ENCODE peak calls at places on chromosomes 2 and 18, in six cellular contexts. One of them, this sample, is unnamed. For H3K4me1, the result is how much of the 10 kb centered on the place peaks cover.

GRCh38 chr2:128449226-128450061 is 130.8 kb upstream of the HS6ST1 start:
- DNase-seq in keratinocyte: no peak
- DNase-seq in IMR-90: no peak
- DNase-seq in heart right ventricle: no peak
- DNase-seq in aorta: peak
- DNase-seq in stomach: peak
- DNase-seq in this sample: no peak

GRCh38 chr18:79615091-79615490 is 64.5 kb upstream of the CTDP1 start:
- DNase-seq in keratinocyte: no peak
- DNase-seq in IMR-90: no peak
- DNase-seq in heart right ventricle: no peak
- DNase-seq in aorta: peak
- DNase-seq in stomach: no peak
- DNase-seq in this sample: no peak

GRCh38 chr2:241933175-241933911 is 63.8 kb downstream of the RTP5 start:
- DNase-seq in keratinocyte: no peak
- DNase-seq in IMR-90: no peak
- DNase-seq in heart right ventricle: no peak
- DNase-seq in aorta: no peak
- DNase-seq in stomach: peak
- DNase-seq in this sample: no peak

GRCh38 chr2:134189009-134189717 is 64.7 kb upstream of the MGAT5 start:
- DNase-seq in keratinocyte: no peak
- DNase-seq in IMR-90: peak
- DNase-seq in heart right ventricle: no peak
- DNase-seq in aorta: no peak
- DNase-seq in stomach: peak
- DNase-seq in this sample: no peak

GRCh38 chr18:49639643-49640361 is 77.9 kb downstream of the LIPG start:
- DNase-seq in keratinocyte: no peak
- DNase-seq in IMR-90: no peak
- DNase-seq in heart right ventricle: peak
- DNase-seq in aorta: no peak
- DNase-seq in stomach: no peak
- DNase-seq in this sample: no peak

GRCh38 chr18:49548266-49548665 is 13.6 kb upstream of the LIPG start:
- DNase-seq in keratinocyte: no peak
- DNase-seq in IMR-90: peak
- DNase-seq in heart right ventricle: no peak
- DNase-seq in aorta: no peak
- DNase-seq in stomach: no peak
- DNase-seq in this sample: no peak

GRCh38 chr18:36830141-36830495 is 1.2 kb downstream of the KIAA1328 start:
- DNase-seq in keratinocyte: no peak
- DNase-seq in IMR-90: no peak
- DNase-seq in heart right ventricle: no peak
- DNase-seq in aorta: no peak
- DNase-seq in stomach: no peak
- DNase-seq in this sample: no peak

GRCh38 chr2:147479363-147479762 is 365.5 kb upstream of the ACVR2A start:
- DNase-seq in keratinocyte: no peak
- DNase-seq in IMR-90: no peak
- DNase-seq in heart right ventricle: no peak
- DNase-seq in aorta: no peak
- DNase-seq in stomach: no peak
- DNase-seq in this sample: no peak

GRCh38 chr2:165718811-165719210 is 75.2 kb downstream of the GALNT3 start:
- DNase-seq in keratinocyte: no peak
- DNase-seq in IMR-90: no peak
- DNase-seq in heart right ventricle: no peak
- DNase-seq in aorta: no peak
- DNase-seq in stomach: no peak
- DNase-seq in this sample: no peak

GRCh38 chr2:37648316-37649011 is 23.0 kb downstream of the CDC42EP3 start:
- DNase-seq in keratinocyte: no peak
- DNase-seq in IMR-90: no peak
- DNase-seq in heart right ventricle: peak
- DNase-seq in aorta: peak
- DNase-seq in stomach: peak
- DNase-seq in this sample: peak

GRCh38 chr2:240564571-240565266 is 3.6 kb upstream of the RNPEPL1 start:
- DNase-seq in keratinocyte: no peak
- DNase-seq in IMR-90: peak
- DNase-seq in heart right ventricle: no peak
- DNase-seq in aorta: no peak
- DNase-seq in stomach: no peak
- DNase-seq in this sample: peak

GRCh38 chr2:30705056-30705455 is 102.2 kb downstream of the CAPN13 start:
- DNase-seq in keratinocyte: no peak
- DNase-seq in IMR-90: no peak
- DNase-seq in heart right ventricle: no peak
- DNase-seq in aorta: no peak
- DNase-seq in stomach: no peak
- DNase-seq in this sample: no peak

GRCh38 chr2:53969285-53970094 is 1.3 kb downstream of the PSME4 start:
- DNase-seq in keratinocyte: no peak
- DNase-seq in IMR-90: peak
- DNase-seq in heart right ventricle: no peak
- DNase-seq in aorta: no peak
- DNase-seq in stomach: no peak
- DNase-seq in this sample: no peak

GRCh38 chr2:52097076-52097475 is 1065.1 kb upstream of the NRXN1 start:
- DNase-seq in keratinocyte: no peak
- DNase-seq in IMR-90: no peak
- DNase-seq in heart right ventricle: no peak
- DNase-seq in aorta: no peak
- DNase-seq in stomach: no peak
- DNase-seq in this sample: no peak

GRCh38 chr2:141468746-141469145 is 662.1 kb downstream of the LRP1B start:
- DNase-seq in keratinocyte: no peak
- DNase-seq in IMR-90: no peak
- DNase-seq in heart right ventricle: no peak
- DNase-seq in aorta: no peak
- DNase-seq in stomach: no peak
- DNase-seq in this sample: no peak

GRCh38 chr2:202035089-202035940 is 1.7 kb downstream of the FZD7 start:
- DNase-seq in keratinocyte: no peak
- DNase-seq in IMR-90: peak
- DNase-seq in heart right ventricle: peak
- DNase-seq in aorta: peak
- DNase-seq in stomach: peak
- DNase-seq in this sample: peak

GRCh38 chr2:157426477-157426994 is 17.4 kb downstream of the CYTIP start:
- DNase-seq in keratinocyte: no peak
- DNase-seq in IMR-90: no peak
- DNase-seq in heart right ventricle: no peak
- DNase-seq in aorta: no peak
- DNase-seq in stomach: no peak
- DNase-seq in this sample: no peak

GRCh38 chr2:233448220-233448559 is 93.9 kb downstream of the DGKD start:
- DNase-seq in keratinocyte: no peak
- DNase-seq in IMR-90: no peak
- DNase-seq in heart right ventricle: no peak
- DNase-seq in aorta: peak
- DNase-seq in stomach: no peak
- DNase-seq in this sample: no peak

GRCh38 chr2:162115076-162115475 is 37.0 kb downstream of the GCG start:
- DNase-seq in keratinocyte: no peak
- DNase-seq in IMR-90: no peak
- DNase-seq in heart right ventricle: no peak
- DNase-seq in aorta: no peak
- DNase-seq in stomach: no peak
- DNase-seq in this sample: no peak

GRCh38 chr2:162114291-162114690 is 37.8 kb downstream of the GCG start:
- DNase-seq in keratinocyte: no peak
- DNase-seq in IMR-90: no peak
- DNase-seq in heart right ventricle: no peak
- DNase-seq in aorta: no peak
- DNase-seq in stomach: no peak
- DNase-seq in this sample: no peak

GRCh38 chr2:162113771-162114168 is 38.3 kb downstream of the GCG start:
- DNase-seq in keratinocyte: no peak
- DNase-seq in IMR-90: peak
- DNase-seq in heart right ventricle: no peak
- DNase-seq in aorta: no peak
- DNase-seq in stomach: no peak
- DNase-seq in this sample: peak

GRCh38 chr2:162111958-162112850 is 38.2 kb upstream of the DPP4 start:
- DNase-seq in keratinocyte: no peak
- DNase-seq in IMR-90: peak
- DNase-seq in heart right ventricle: no peak
- DNase-seq in aorta: no peak
- DNase-seq in stomach: no peak
- DNase-seq in this sample: no peak

GRCh38 chr2:162113088-162113770 is 38.8 kb downstream of the GCG start:
- DNase-seq in keratinocyte: no peak
- DNase-seq in IMR-90: peak
- DNase-seq in heart right ventricle: no peak
- DNase-seq in aorta: no peak
- DNase-seq in stomach: no peak
- DNase-seq in this sample: no peak
- H3K27ac ChIP-seq in keratinocyte: peak
- H3K27ac ChIP-seq in IMR-90: no peak
- H3K27ac ChIP-seq in heart right ventricle: no peak
- H3K27ac ChIP-seq in aorta: no peak
- H3K27ac ChIP-seq in stomach: no peak
- H3K27ac ChIP-seq in this sample: no peak

GRCh38 chr2:66472225-66472843 is 37.4 kb downstream of the MEIS1 start:
- DNase-seq in keratinocyte: no peak
- DNase-seq in IMR-90: no peak
- DNase-seq in heart right ventricle: no peak
- DNase-seq in aorta: no peak
- DNase-seq in stomach: no peak
- DNase-seq in this sample: no peak

GRCh38 chr2:66478729-66479316 is 43.9 kb downstream of the MEIS1 start:
- DNase-seq in keratinocyte: no peak
- DNase-seq in IMR-90: no peak
- DNase-seq in heart right ventricle: no peak
- DNase-seq in aorta: no peak
- DNase-seq in stomach: no peak
- DNase-seq in this sample: no peak

GRCh38 chr2:66478311-66478710 is 43.4 kb downstream of the MEIS1 start:
- DNase-seq in keratinocyte: no peak
- DNase-seq in IMR-90: no peak
- DNase-seq in heart right ventricle: no peak
- DNase-seq in aorta: no peak
- DNase-seq in stomach: no peak
- DNase-seq in this sample: no peak

GRCh38 chr2:66481100-66481549 is 46.2 kb downstream of the MEIS1 start:
- DNase-seq in keratinocyte: no peak
- DNase-seq in IMR-90: peak
- DNase-seq in heart right ventricle: no peak
- DNase-seq in aorta: no peak
- DNase-seq in stomach: peak
- DNase-seq in this sample: no peak

GRCh38 chr2:66477125-66477842 is 42.4 kb downstream of the MEIS1 start:
- DNase-seq in keratinocyte: no peak
- DNase-seq in IMR-90: peak
- DNase-seq in heart right ventricle: no peak
- DNase-seq in aorta: no peak
- DNase-seq in stomach: no peak
- DNase-seq in this sample: no peak
- H3K4me1 ChIP-seq in keratinocyte: under half
- H3K4me1 ChIP-seq in IMR-90: under half
- H3K4me1 ChIP-seq in heart right ventricle: under half
- H3K4me1 ChIP-seq in aorta: under half
- H3K4me1 ChIP-seq in stomach: under half
- H3K4me1 ChIP-seq in this sample: under half

GRCh38 chr2:172230783-172231446 is 128.2 kb upstream of the DLX2 start:
- DNase-seq in keratinocyte: no peak
- DNase-seq in IMR-90: no peak
- DNase-seq in heart right ventricle: no peak
- DNase-seq in aorta: no peak
- DNase-seq in stomach: no peak
- DNase-seq in this sample: no peak

GRCh38 chr2:172231508-172231907 is 128.8 kb upstream of the DLX2 start:
- DNase-seq in keratinocyte: no peak
- DNase-seq in IMR-90: no peak
- DNase-seq in heart right ventricle: no peak
- DNase-seq in aorta: no peak
- DNase-seq in stomach: no peak
- DNase-seq in this sample: no peak

GRCh38 chr2:172234716-172235661 is 132.3 kb upstream of the DLX2 start:
- DNase-seq in keratinocyte: no peak
- DNase-seq in IMR-90: no peak
- DNase-seq in heart right ventricle: peak
- DNase-seq in aorta: no peak
- DNase-seq in stomach: peak
- DNase-seq in this sample: no peak

GRCh38 chr2:172232638-172233253 is 130.0 kb upstream of the DLX2 start:
- DNase-seq in keratinocyte: no peak
- DNase-seq in IMR-90: peak
- DNase-seq in heart right ventricle: no peak
- DNase-seq in aorta: no peak
- DNase-seq in stomach: no peak
- DNase-seq in this sample: no peak

DNA sequence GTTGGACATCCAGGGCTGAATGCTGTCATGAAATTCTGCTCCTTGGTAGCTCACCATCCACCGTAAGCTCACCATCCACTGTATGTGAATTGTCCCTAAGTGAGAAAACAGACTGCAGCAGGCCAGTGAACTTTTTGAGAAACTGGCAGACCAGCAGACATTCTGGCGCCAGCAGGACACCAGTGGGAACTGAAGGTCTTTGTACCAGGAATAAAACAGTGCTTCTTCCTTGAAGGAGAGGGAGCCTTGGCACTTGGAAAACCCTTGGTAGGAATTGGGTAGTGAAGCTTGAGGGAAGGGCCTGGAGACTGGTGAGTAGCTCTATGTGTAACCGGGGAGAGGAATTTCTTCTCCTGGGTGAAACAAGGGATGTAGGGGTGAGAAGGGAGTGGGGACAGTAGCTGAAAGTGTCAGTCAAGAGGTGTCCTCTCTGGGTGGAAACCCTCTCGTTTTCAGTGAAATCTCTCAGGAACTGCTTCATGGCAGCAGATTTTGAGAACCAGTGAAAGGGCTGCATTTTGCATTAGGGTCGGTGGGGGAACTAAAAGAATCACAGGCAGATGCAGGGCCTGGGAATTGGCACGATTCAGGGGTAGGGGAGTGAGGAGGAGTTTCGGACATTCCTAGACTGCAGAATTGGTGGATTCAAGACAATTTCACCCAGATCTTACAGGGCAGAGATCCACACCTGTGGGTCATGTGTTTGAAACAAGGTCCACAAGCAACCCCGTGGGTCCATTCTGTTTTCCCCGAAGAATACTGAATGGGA is 131.4 kb upstream of the DLX2 start:
- DNase-seq in keratinocyte: no peak
- DNase-seq in IMR-90: no peak
- DNase-seq in heart right ventricle: no peak
- DNase-seq in aorta: no peak
- DNase-seq in stomach: no peak
- DNase-seq in this sample: no peak
- H3K27ac ChIP-seq in keratinocyte: no peak
- H3K27ac ChIP-seq in IMR-90: no peak
- H3K27ac ChIP-seq in heart right ventricle: peak
- H3K27ac ChIP-seq in aorta: no peak
- H3K27ac ChIP-seq in stomach: peak
- H3K27ac ChIP-seq in this sample: peak

GRCh38 chr2:46845542-46846453 is 69.8 kb downstream of the MCFD2 start:
- DNase-seq in keratinocyte: no peak
- DNase-seq in IMR-90: no peak
- DNase-seq in heart right ventricle: no peak
- DNase-seq in aorta: no peak
- DNase-seq in stomach: no peak
- DNase-seq in this sample: no peak
- H3K4me1 ChIP-seq in keratinocyte: half or more
- H3K4me1 ChIP-seq in IMR-90: under half
- H3K4me1 ChIP-seq in heart right ventricle: half or more
- H3K4me1 ChIP-seq in aorta: under half
- H3K4me1 ChIP-seq in stomach: under half
- H3K4me1 ChIP-seq in this sample: half or more